ENCODE peak calls at places on chromosomes 2 and 18, in nine cellular contexts. H, A, J, R, F, Z, M, C and U are unnamed samples.

GRCh38 chr2:39631715-39632114 is 34.0 kb upstream of the TMEM178A start:
- DNase-seq in A (no peak), J (peak), F (peak), R (no peak), M (no peak), C (peak), Z (no peak), H (no peak), U (peak)

GRCh38 chr2:144548532-144549191 is 28.7 kb upstream of the ZEB2 start:
- DNase-seq in J (no peak), A (no peak), R (no peak), M (no peak), C (no peak), Z (no peak), H (no peak), F (no peak), U (no peak)

GRCh38 chr2:24410976-24411375 is 50.6 kb upstream of the ITSN2 start:
- DNase-seq in F (no peak), C (no peak), H (no peak), A (no peak), Z (no peak), J (no peak), R (no peak), M (no peak), U (no peak)

GRCh38 chr18:74221081-74221480 is 70.7 kb downstream of the CYB5A start:
- DNase-seq in H (no peak), M (no peak), A (no peak), C (no peak), F (no peak), Z (no peak), J (no peak), R (no peak), U (no peak)

GRCh38 chr2:33108483-33109443 is 162.0 kb downstream of the LTBP1 start:
- DNase-seq in J (no peak), M (no peak), R (no peak), C (peak), A (no peak), Z (no peak), H (peak), F (peak), U (peak)

GRCh38 chr18:2971741-2972552 is 41.0 kb downstream of the LPIN2 start:
- DNase-seq in F (no peak), R (peak), H (peak), C (no peak), Z (no peak), J (peak), M (no peak), A (no peak), U (peak)

GRCh38 chr2:150909090-150909489 is 352.6 kb downstream of the RBM43 start:
- DNase-seq in M (no peak), H (no peak), A (no peak), R (no peak), F (no peak), C (no peak), Z (no peak), J (no peak), U (no peak)

GRCh38 chr18:32771169-32771751 is 1.6 kb downstream of the KLHL14 start:
- DNase-seq in H (no peak), F (no peak), J (peak), Z (no peak), A (peak), M (peak), R (no peak), C (no peak), U (no peak)

GRCh38 chr2:39411186-39411944 is 25.7 kb downstream of the MAP4K3 start:
- DNase-seq in R (no peak), J (no peak), A (peak), H (peak), F (peak), M (no peak), C (peak), Z (no peak), U (peak)

GRCh38 chr2:27956895-27957294 is 66.4 kb downstream of the BABAM2 start:
- DNase-seq in J (no peak), A (no peak), C (peak), R (no peak), M (no peak), Z (no peak), F (peak), H (no peak), U (peak)

GRCh38 chr18:58269931-58270330 is 225.9 kb downstream of the NEDD4L start:
- DNase-seq in Z (no peak), F (no peak), J (no peak), A (no peak), C (no peak), M (no peak), R (no peak), H (no peak), U (no peak)

GRCh38 chr2:48170281-48170680 is 264.0 kb upstream of the FBXO11 start:
- DNase-seq in M (no peak), F (no peak), H (no peak), J (no peak), Z (no peak), C (no peak), R (no peak), A (no peak), U (peak)

GRCh38 chr2:199946836-199947235 is 8.5 kb downstream of the TYW5 start:
- DNase-seq in H (no peak), Z (no peak), A (no peak), M (no peak), F (no peak), C (no peak), R (no peak), J (peak), U (peak)

GRCh38 chr2:142745691-142746090 is 131.8 kb upstream of the KYNU start:
- DNase-seq in A (peak), F (no peak), H (peak), J (no peak), Z (no peak), M (no peak), R (peak), C (no peak), U (no peak)

GRCh38 chr2:65800998-65801397 is 368.6 kb upstream of the SPRED2 start:
- DNase-seq in R (no peak), H (no peak), A (no peak), J (no peak), C (peak), F (peak), Z (no peak), M (peak), U (peak)
- TF ChIP-seq CTCF in R (no peak), H (peak), A (peak), J (peak), C (peak), F (peak), Z (peak), M (no peak), U (peak)

GRCh38 chr2:133457862-133458261 is 110.4 kb downstream of the NCKAP5 start:
- DNase-seq in J (no peak), A (no peak), R (no peak), Z (no peak), H (no peak), C (no peak), F (no peak), M (no peak), U (no peak)

GRCh38 chr2:133456971-133457370 is 111.3 kb downstream of the NCKAP5 start:
- DNase-seq in J (no peak), A (no peak), M (no peak), C (no peak), F (no peak), H (no peak), R (no peak), Z (no peak), U (no peak)

GRCh38 chr2:133456156-133456555 is 112.1 kb downstream of the NCKAP5 start:
- DNase-seq in M (no peak), R (no peak), C (no peak), H (no peak), J (no peak), Z (no peak), F (no peak), A (no peak), U (no peak)

GRCh38 chr2:133459590-133459989 is 108.7 kb downstream of the NCKAP5 start:
- DNase-seq in C (no peak), R (no peak), Z (no peak), A (no peak), J (no peak), F (no peak), H (no peak), M (no peak), U (no peak)

DNA sequence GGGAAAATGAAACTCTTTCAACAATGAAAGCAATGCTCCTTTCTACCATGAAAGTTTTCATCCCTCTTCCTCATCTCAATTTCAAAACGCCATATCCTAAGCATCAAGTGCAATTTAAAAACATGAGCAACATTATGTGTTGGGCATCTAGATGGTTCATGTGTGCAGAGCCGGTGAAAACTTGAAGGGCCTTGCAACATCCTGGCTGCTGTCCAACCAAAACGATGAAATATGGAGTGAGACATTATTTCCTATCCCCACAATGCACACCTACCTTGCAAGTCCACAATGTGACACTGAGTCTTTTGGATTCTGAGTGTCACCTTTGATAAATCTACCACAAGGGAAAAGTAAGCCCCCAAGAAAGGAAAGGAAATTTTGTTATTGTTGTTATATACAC is 110.0 kb downstream of the NCKAP5 start:
- DNase-seq in C (peak), A (no peak), R (no peak), Z (no peak), F (peak), H (no peak), M (no peak), J (no peak), U (no peak)
- H3K4me3 ChIP-seq in C (no peak), A (no peak), R (no peak), Z (no peak), F (no peak), H (no peak), M (no peak), J (no peak), U (no peak)

DNA sequence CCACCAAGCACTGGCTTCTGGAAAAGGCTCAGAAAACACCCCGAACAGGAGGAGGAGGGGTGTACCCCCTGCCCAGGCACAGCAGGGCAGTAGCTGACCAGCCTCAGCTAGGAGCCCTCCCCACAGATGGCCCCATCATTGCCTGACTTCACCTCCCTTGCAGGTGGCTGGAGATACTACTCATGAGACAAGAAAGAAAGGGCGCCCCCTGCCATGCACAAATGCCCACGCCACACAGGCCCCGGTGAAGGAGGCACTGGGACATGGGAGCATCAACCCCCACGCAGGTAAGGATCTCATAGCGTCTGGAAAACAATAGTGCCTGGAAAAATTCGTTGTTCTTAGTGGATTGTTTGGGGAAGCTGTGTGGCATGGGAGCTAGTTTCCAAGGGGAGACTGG is 240.6 kb downstream of the TFCP2L1 start:
- DNase-seq in Z (no peak), R (no peak), J (no peak), C (no peak), M (peak), H (no peak), F (no peak), A (no peak), U (no peak)
- TF ChIP-seq CTCF in Z (no peak), R (no peak), J (no peak), C (peak), M (no peak), H (peak), F (no peak), A (peak), U (peak)

GRCh38 chr2:37622434-37623202 is 48.8 kb downstream of the CDC42EP3 start:
- DNase-seq in A (no peak), J (no peak), Z (no peak), R (no peak), F (no peak), H (no peak), M (no peak), C (no peak), U (no peak)

GRCh38 chr2:37623409-37623808 is 48.0 kb downstream of the CDC42EP3 start:
- DNase-seq in Z (no peak), M (no peak), R (no peak), J (no peak), F (no peak), C (no peak), A (no peak), H (no peak), U (no peak)

GRCh38 chr2:37625781-37626548 is 45.5 kb downstream of the CDC42EP3 start:
- DNase-seq in R (no peak), M (no peak), Z (no peak), J (no peak), H (no peak), A (no peak), C (no peak), F (peak), U (no peak)

GRCh38 chr2:37625156-37625555 is 46.3 kb downstream of the CDC42EP3 start:
- DNase-seq in Z (no peak), H (no peak), M (no peak), J (no peak), A (no peak), C (peak), F (peak), R (no peak), U (no peak)

GRCh38 chr2:37623971-37624897 is 47.2 kb downstream of the CDC42EP3 start:
- DNase-seq in C (no peak), J (peak), H (no peak), A (no peak), M (no peak), Z (no peak), R (no peak), F (peak), U (peak)
- H3K4me3 ChIP-seq in C (no peak), J (peak), H (no peak), A (no peak), M (no peak), Z (no peak), R (no peak), F (no peak), U (no peak)

GRCh38 chr2:49616800-49617199 is 462.5 kb upstream of the FSHR start:
- DNase-seq in M (no peak), H (peak), F (no peak), J (no peak), A (peak), C (peak), Z (no peak), R (no peak), U (no peak)

GRCh38 chr2:49621014-49621413 is 466.7 kb upstream of the FSHR start:
- DNase-seq in J (no peak), R (no peak), A (no peak), C (no peak), H (no peak), Z (no peak), M (no peak), F (no peak), U (no peak)

DNA sequence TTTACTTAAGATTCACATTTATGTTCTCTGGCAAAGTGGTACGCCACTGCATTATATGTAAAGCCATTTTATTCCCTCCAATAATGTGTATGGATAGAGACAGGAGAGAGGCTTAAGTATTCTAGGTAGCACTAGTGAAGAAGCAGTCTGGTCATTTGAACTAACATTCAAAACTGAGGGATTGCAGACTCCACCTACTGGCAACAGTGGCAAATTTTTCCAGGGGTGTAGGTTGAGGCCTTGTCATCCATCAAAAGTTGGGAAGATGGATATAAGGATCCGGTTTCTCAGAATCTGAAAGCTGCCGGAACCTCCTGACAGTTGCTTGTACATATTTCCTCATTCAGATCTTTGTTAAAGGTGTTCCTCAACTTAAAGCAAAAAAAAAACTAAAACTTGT is 465.5 kb upstream of the FSHR start:
- DNase-seq in F (no peak), Z (no peak), M (no peak), J (no peak), H (no peak), R (no peak), A (peak), C (peak), U (no peak)
- TF ChIP-seq CTCF in F (no peak), Z (no peak), M (no peak), J (no peak), H (peak), R (no peak), A (peak), C (peak), U (no peak)